ENCODE peak calls at places on chromosomes 16 and 17, in seven cellular contexts. One of them, this sample, is unnamed.

GRCh38 chr17:30559656-30560055 is 82.4 kb downstream of the GOSR1 start:
- DNase-seq in kidney epithelial cell: no peak
- DNase-seq in activated CD4-positive, alpha-beta T cell treated with anti-CD3 and anti-CD28 coated beads, Interleukin-2, amount 50 U/mL, for 1 hour: no peak
- DNase-seq in HFFc6: no peak
- DNase-seq in KG1: no peak
- DNase-seq in cardiac fibroblast: no peak
- DNase-seq in fibroblast of mammary gland: no peak
- DNase-seq in this sample: no peak

GRCh38 chr17:49699967-49700575 is 7.7 kb downstream of the SLC35B1 start:
- DNase-seq in fibroblast of mammary gland: no peak
- DNase-seq in activated CD4-positive, alpha-beta T cell treated with anti-CD3 and anti-CD28 coated beads, Interleukin-2, amount 50 U/mL, for 1 hour: no peak
- DNase-seq in HFFc6: no peak
- DNase-seq in KG1: no peak
- DNase-seq in kidney epithelial cell: no peak
- DNase-seq in cardiac fibroblast: no peak
- DNase-seq in this sample: no peak

GRCh38 chr17:33038740-33039139 is 47.1 kb downstream of the SPACA3 start:
- DNase-seq in kidney epithelial cell: no peak
- DNase-seq in cardiac fibroblast: peak
- DNase-seq in activated CD4-positive, alpha-beta T cell treated with anti-CD3 and anti-CD28 coated beads, Interleukin-2, amount 50 U/mL, for 1 hour: no peak
- DNase-seq in HFFc6: no peak
- DNase-seq in KG1: no peak
- DNase-seq in fibroblast of mammary gland: peak
- DNase-seq in this sample: no peak

GRCh38 chr16:63617047-63617989 is 1504.5 kb downstream of the CDH11 start:
- DNase-seq in activated CD4-positive, alpha-beta T cell treated with anti-CD3 and anti-CD28 coated beads, Interleukin-2, amount 50 U/mL, for 1 hour: no peak
- DNase-seq in kidney epithelial cell: no peak
- DNase-seq in HFFc6: no peak
- DNase-seq in fibroblast of mammary gland: no peak
- DNase-seq in cardiac fibroblast: peak
- DNase-seq in KG1: no peak
- DNase-seq in this sample: no peak

GRCh38 chr17:73841431-73842060 is 197.3 kb upstream of the SDK2 start:
- DNase-seq in fibroblast of mammary gland: peak
- DNase-seq in activated CD4-positive, alpha-beta T cell treated with anti-CD3 and anti-CD28 coated beads, Interleukin-2, amount 50 U/mL, for 1 hour: peak
- DNase-seq in HFFc6: no peak
- DNase-seq in cardiac fibroblast: peak
- DNase-seq in kidney epithelial cell: no peak
- DNase-seq in KG1: no peak
- DNase-seq in this sample: peak

GRCh38 chr17:40458001-40458791 is 14.9 kb downstream of the IGFBP4 start:
- DNase-seq in KG1: no peak
- DNase-seq in HFFc6: peak
- DNase-seq in fibroblast of mammary gland: peak
- DNase-seq in kidney epithelial cell: peak
- DNase-seq in cardiac fibroblast: peak
- DNase-seq in activated CD4-positive, alpha-beta T cell treated with anti-CD3 and anti-CD28 coated beads, Interleukin-2, amount 50 U/mL, for 1 hour: no peak
- DNase-seq in this sample: no peak

GRCh38 chr17:35313875-35314409 is 59.5 kb downstream of the SLFN11 start:
- DNase-seq in cardiac fibroblast: no peak
- DNase-seq in activated CD4-positive, alpha-beta T cell treated with anti-CD3 and anti-CD28 coated beads, Interleukin-2, amount 50 U/mL, for 1 hour: peak
- DNase-seq in fibroblast of mammary gland: no peak
- DNase-seq in kidney epithelial cell: no peak
- DNase-seq in KG1: no peak
- DNase-seq in HFFc6: no peak
- DNase-seq in this sample: peak

GRCh38 chr17:29390856-29391631 is 881 bp downstream of the TAOK1 start:
- DNase-seq in fibroblast of mammary gland: peak
- DNase-seq in cardiac fibroblast: peak
- DNase-seq in activated CD4-positive, alpha-beta T cell treated with anti-CD3 and anti-CD28 coated beads, Interleukin-2, amount 50 U/mL, for 1 hour: no peak
- DNase-seq in KG1: no peak
- DNase-seq in HFFc6: no peak
- DNase-seq in kidney epithelial cell: no peak
- DNase-seq in this sample: peak

GRCh38 chr17:73228748-73229236 is 32.9 kb downstream of the CPSF4L start:
- DNase-seq in HFFc6: peak
- DNase-seq in KG1: no peak
- DNase-seq in kidney epithelial cell: peak
- DNase-seq in cardiac fibroblast: peak
- DNase-seq in activated CD4-positive, alpha-beta T cell treated with anti-CD3 and anti-CD28 coated beads, Interleukin-2, amount 50 U/mL, for 1 hour: peak
- DNase-seq in fibroblast of mammary gland: peak
- DNase-seq in this sample: no peak

GRCh38 chr16:9099131-9099625 is 7.7 kb downstream of the HAPSTR1 start:
- DNase-seq in activated CD4-positive, alpha-beta T cell treated with anti-CD3 and anti-CD28 coated beads, Interleukin-2, amount 50 U/mL, for 1 hour: no peak
- DNase-seq in fibroblast of mammary gland: peak
- DNase-seq in kidney epithelial cell: no peak
- DNase-seq in cardiac fibroblast: no peak
- DNase-seq in KG1: no peak
- DNase-seq in HFFc6: peak
- DNase-seq in this sample: no peak

GRCh38 chr16:75477680-75478473 is 13.4 kb upstream of the TMEM170A start:
- DNase-seq in activated CD4-positive, alpha-beta T cell treated with anti-CD3 and anti-CD28 coated beads, Interleukin-2, amount 50 U/mL, for 1 hour: no peak
- DNase-seq in KG1: no peak
- DNase-seq in kidney epithelial cell: no peak
- DNase-seq in cardiac fibroblast: no peak
- DNase-seq in HFFc6: no peak
- DNase-seq in fibroblast of mammary gland: no peak
- DNase-seq in this sample: no peak

This sample was measured in activated T-cell treated with anti-CD3 and anti-CD28 coated beads, Interleukin-2, amount 50 U/mL, for 1 hour.